ENCODE peak calls at places on chromosomes 7 and 10, in five cellular contexts. One of them, this sample, is unnamed.

GRCh38 chr7:148894596-148894995 is 10.5 kb upstream of the EZH2 start:
- DNase-seq in CD4-positive, alpha-beta T cell: no peak
- DNase-seq in cardiac muscle cell: no peak
- DNase-seq in GM20000: no peak
- DNase-seq in ovary: no peak
- DNase-seq in this sample: no peak

GRCh38 chr7:150417239-150417638 is 33.2 kb upstream of the GIMAP8 start:
- DNase-seq in GM20000: no peak
- DNase-seq in ovary: no peak
- DNase-seq in cardiac muscle cell: no peak
- DNase-seq in CD4-positive, alpha-beta T cell: no peak
- DNase-seq in this sample: no peak

GRCh38 chr10:129756912-129757861 is 206.9 kb downstream of the EBF3 start:
- DNase-seq in GM20000: no peak
- DNase-seq in ovary: peak; percentile 26
- DNase-seq in CD4-positive, alpha-beta T cell: no peak
- DNase-seq in cardiac muscle cell: peak; percentile 28
- DNase-seq in this sample: no peak

GRCh38 chr7:156668130-156668741 is 27.7 kb downstream of the RNF32 start:
- DNase-seq in CD4-positive, alpha-beta T cell: no peak
- DNase-seq in ovary: no peak
- DNase-seq in GM20000: no peak
- DNase-seq in cardiac muscle cell: no peak
- DNase-seq in this sample: no peak

GRCh38 chr7:7738622-7739021 is 20.2 kb upstream of the RPA3 start:
- DNase-seq in ovary: no peak
- DNase-seq in cardiac muscle cell: no peak
- DNase-seq in CD4-positive, alpha-beta T cell: no peak
- DNase-seq in GM20000: no peak
- DNase-seq in this sample: no peak

GRCh38 chr10:73092830-73093229 is 3.8 kb downstream of the P4HA1 start:
- DNase-seq in cardiac muscle cell: no peak
- DNase-seq in GM20000: no peak
- DNase-seq in CD4-positive, alpha-beta T cell: no peak
- DNase-seq in ovary: no peak
- DNase-seq in this sample: no peak

GRCh38 chr10:125151824-125152634 is 8.3 kb downstream of the CTBP2 start:
- DNase-seq in ovary: no peak
- DNase-seq in GM20000: no peak
- DNase-seq in CD4-positive, alpha-beta T cell: no peak
- DNase-seq in cardiac muscle cell: no peak
- DNase-seq in this sample: no peak

GRCh38 chr7:105765846-105766245 is 110.6 kb downstream of the ATXN7L1 start:
- DNase-seq in ovary: no peak
- DNase-seq in CD4-positive, alpha-beta T cell: no peak
- DNase-seq in GM20000: no peak
- DNase-seq in cardiac muscle cell: no peak
- DNase-seq in this sample: no peak

GRCh38 chr7:112571852-112572607 is 91.2 kb downstream of the LSMEM1 start:
- DNase-seq in ovary: no peak
- DNase-seq in cardiac muscle cell: no peak
- DNase-seq in GM20000: no peak
- DNase-seq in CD4-positive, alpha-beta T cell: no peak
- DNase-seq in this sample: no peak
- TF ChIP-seq CTCF in ovary: no peak
- TF ChIP-seq CTCF in cardiac muscle cell: no peak
- TF ChIP-seq CTCF in GM20000: peak; percentile 9
- TF ChIP-seq CTCF in CD4-positive, alpha-beta T cell: no peak
- TF ChIP-seq CTCF in this sample: no peak

GRCh38 chr10:28302012-28302667 is 724 bp downstream of the MPP7 start:
- DNase-seq in GM20000: no peak
- DNase-seq in CD4-positive, alpha-beta T cell: no peak
- DNase-seq in ovary: peak; percentile 69
- DNase-seq in cardiac muscle cell: peak; percentile 43
- DNase-seq in this sample: no peak

GRCh38 chr10:28305551-28305950 is 2.7 kb upstream of the MPP7 start:
- DNase-seq in GM20000: no peak
- DNase-seq in ovary: no peak
- DNase-seq in CD4-positive, alpha-beta T cell: no peak
- DNase-seq in cardiac muscle cell: no peak
- DNase-seq in this sample: no peak

GRCh38 chr10:28304032-28304571 is 1.2 kb upstream of the MPP7 start:
- DNase-seq in GM20000: no peak
- DNase-seq in CD4-positive, alpha-beta T cell: no peak
- DNase-seq in ovary: no peak
- DNase-seq in cardiac muscle cell: no peak
- DNase-seq in this sample: no peak

GRCh38 chr10:28300027-28300426 is 2.8 kb downstream of the MPP7 start:
- DNase-seq in GM20000: no peak
- DNase-seq in CD4-positive, alpha-beta T cell: no peak
- DNase-seq in cardiac muscle cell: no peak
- DNase-seq in ovary: no peak
- DNase-seq in this sample: no peak

GRCh38 chr10:28302668-28303488 is at the start of gene MPP7:
- DNase-seq in CD4-positive, alpha-beta T cell: peak; percentile 93
- DNase-seq in GM20000: peak; percentile 96
- DNase-seq in ovary: peak; percentile 94
- DNase-seq in cardiac muscle cell: peak; percentile 98
- DNase-seq in this sample: peak; percentile 88
- TF ChIP-seq CTCF in CD4-positive, alpha-beta T cell: peak; percentile 71
- TF ChIP-seq CTCF in GM20000: peak; percentile 3
- TF ChIP-seq CTCF in ovary: peak; percentile 36
- TF ChIP-seq CTCF in cardiac muscle cell: peak; percentile 22
- TF ChIP-seq CTCF in this sample: peak; percentile 55

DNA sequence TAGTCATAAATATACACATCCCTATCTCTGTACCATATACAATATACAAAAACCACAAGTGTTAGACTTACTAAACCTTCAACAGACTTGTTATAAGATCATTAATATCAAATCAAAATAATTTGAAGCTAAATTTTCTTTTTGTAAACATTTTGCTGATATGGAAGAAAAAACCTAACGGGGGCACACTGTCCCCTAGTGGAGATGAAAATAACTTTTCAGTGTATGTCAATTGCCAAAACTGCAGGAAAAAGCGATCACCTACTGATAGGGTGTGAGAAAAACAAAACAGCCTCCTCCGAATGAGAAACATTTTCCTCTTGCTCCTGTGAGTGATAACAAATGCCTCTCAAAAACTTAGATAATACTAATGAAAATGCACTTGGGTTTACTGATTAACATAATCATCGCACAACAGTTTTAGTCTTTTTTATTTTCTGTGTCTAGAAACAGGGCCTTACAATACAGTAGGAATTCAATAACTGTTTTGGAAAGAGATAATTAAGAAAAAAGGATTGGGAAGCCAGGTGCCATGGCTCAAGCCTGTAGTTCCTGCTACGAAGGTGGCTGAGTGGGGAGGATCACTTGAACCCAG is 322.7 kb downstream of the CRPPA start:
- DNase-seq in CD4-positive, alpha-beta T cell: no peak
- DNase-seq in GM20000: no peak
- DNase-seq in ovary: no peak
- DNase-seq in cardiac muscle cell: peak; percentile 51
- DNase-seq in this sample: no peak
- TF ChIP-seq CTCF in CD4-positive, alpha-beta T cell: no peak
- TF ChIP-seq CTCF in GM20000: peak; percentile 22
- TF ChIP-seq CTCF in ovary: no peak
- TF ChIP-seq CTCF in cardiac muscle cell: peak; percentile 84
- TF ChIP-seq CTCF in this sample: peak; percentile 66

GRCh38 chr7:26332698-26333097 is 41.0 kb downstream of the SNX10 start:
- DNase-seq in GM20000: no peak
- DNase-seq in cardiac muscle cell: no peak
- DNase-seq in CD4-positive, alpha-beta T cell: no peak
- DNase-seq in ovary: no peak
- DNase-seq in this sample: no peak

GRCh38 chr7:26331789-26332188 is 40.1 kb downstream of the SNX10 start:
- DNase-seq in ovary: no peak
- DNase-seq in cardiac muscle cell: no peak
- DNase-seq in GM20000: no peak
- DNase-seq in CD4-positive, alpha-beta T cell: no peak
- DNase-seq in this sample: no peak

GRCh38 chr7:26329520-26330269 is 38.0 kb downstream of the SNX10 start:
- DNase-seq in cardiac muscle cell: no peak
- DNase-seq in ovary: no peak
- DNase-seq in GM20000: peak; percentile 29
- DNase-seq in CD4-positive, alpha-beta T cell: no peak
- DNase-seq in this sample: no peak

GRCh38 chr7:26326211-26326610 is 34.5 kb downstream of the SNX10 start:
- DNase-seq in GM20000: no peak
- DNase-seq in cardiac muscle cell: no peak
- DNase-seq in CD4-positive, alpha-beta T cell: no peak
- DNase-seq in ovary: no peak
- DNase-seq in this sample: no peak

GRCh38 chr7:26328498-26329390 is 37.1 kb downstream of the SNX10 start:
- DNase-seq in GM20000: no peak
- DNase-seq in cardiac muscle cell: no peak
- DNase-seq in ovary: no peak
- DNase-seq in CD4-positive, alpha-beta T cell: no peak
- DNase-seq in this sample: no peak
- TF ChIP-seq CTCF in GM20000: no peak
- TF ChIP-seq CTCF in cardiac muscle cell: no peak
- TF ChIP-seq CTCF in ovary: no peak
- TF ChIP-seq CTCF in CD4-positive, alpha-beta T cell: no peak
- TF ChIP-seq CTCF in this sample: no peak

GRCh38 chr7:20742913-20743312 is 43.8 kb downstream of the SP8 start:
- DNase-seq in cardiac muscle cell: no peak
- DNase-seq in CD4-positive, alpha-beta T cell: no peak
- DNase-seq in GM20000: no peak
- DNase-seq in ovary: no peak
- DNase-seq in this sample: no peak

GRCh38 chr7:20748853-20749252 is 37.8 kb downstream of the SP8 start:
- DNase-seq in cardiac muscle cell: no peak
- DNase-seq in ovary: no peak
- DNase-seq in CD4-positive, alpha-beta T cell: no peak
- DNase-seq in GM20000: no peak
- DNase-seq in this sample: no peak

GRCh38 chr7:20741801-20742200 is 44.9 kb downstream of the SP8 start:
- DNase-seq in GM20000: no peak
- DNase-seq in ovary: no peak
- DNase-seq in CD4-positive, alpha-beta T cell: no peak
- DNase-seq in cardiac muscle cell: no peak
- DNase-seq in this sample: no peak

GRCh38 chr7:20745716-20746115 is 41.0 kb downstream of the SP8 start:
- DNase-seq in CD4-positive, alpha-beta T cell: no peak
- DNase-seq in cardiac muscle cell: no peak
- DNase-seq in ovary: no peak
- DNase-seq in GM20000: no peak
- DNase-seq in this sample: no peak

DNA sequence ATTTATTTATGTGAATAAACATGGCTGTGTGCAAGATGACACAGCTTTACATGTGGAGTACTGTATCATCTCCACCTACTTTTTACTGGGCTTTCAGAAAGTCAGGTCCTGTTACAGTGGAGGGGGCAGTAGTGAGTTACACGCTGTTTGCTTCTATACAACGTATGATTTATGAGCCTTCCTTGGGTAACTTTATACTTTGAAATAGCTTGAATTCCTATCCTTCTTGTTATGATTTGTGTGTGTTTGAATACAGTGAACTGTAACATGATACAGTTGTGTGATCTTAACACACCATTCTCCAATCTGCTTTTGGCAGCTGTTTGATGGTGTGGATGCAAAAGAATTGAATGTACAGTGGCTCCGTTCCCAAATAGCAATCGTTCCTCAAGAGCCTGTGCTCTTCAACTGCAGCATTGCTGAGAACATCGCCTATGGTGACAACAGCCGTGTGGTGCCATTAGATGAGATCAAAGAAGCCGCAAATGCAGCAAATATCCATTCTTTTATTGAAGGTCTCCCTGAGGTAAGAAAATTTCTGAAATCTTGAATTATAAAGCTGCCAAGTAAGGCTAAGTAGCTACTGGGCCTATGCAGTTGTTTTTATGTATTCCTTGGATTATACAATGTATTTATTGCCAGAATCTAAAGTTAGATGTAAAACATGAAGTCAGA is 41.6 kb downstream of the SP8 start:
- DNase-seq in cardiac muscle cell: no peak
- DNase-seq in CD4-positive, alpha-beta T cell: no peak
- DNase-seq in ovary: no peak
- DNase-seq in GM20000: no peak
- DNase-seq in this sample: no peak
- TF ChIP-seq CTCF in cardiac muscle cell: no peak
- TF ChIP-seq CTCF in CD4-positive, alpha-beta T cell: no peak
- TF ChIP-seq CTCF in ovary: no peak
- TF ChIP-seq CTCF in GM20000: no peak
- TF ChIP-seq CTCF in this sample: no peak

GRCh38 chr7:132789281-132789680 is 213.0 kb upstream of the PLXNA4 start:
- DNase-seq in ovary: no peak
- DNase-seq in cardiac muscle cell: peak; percentile 48
- DNase-seq in GM20000: no peak
- DNase-seq in CD4-positive, alpha-beta T cell: no peak
- DNase-seq in this sample: no peak
- TF ChIP-seq CTCF in ovary: no peak
- TF ChIP-seq CTCF in cardiac muscle cell: peak; percentile 15
- TF ChIP-seq CTCF in GM20000: no peak
- TF ChIP-seq CTCF in CD4-positive, alpha-beta T cell: no peak
- TF ChIP-seq CTCF in this sample: no peak

DNA sequence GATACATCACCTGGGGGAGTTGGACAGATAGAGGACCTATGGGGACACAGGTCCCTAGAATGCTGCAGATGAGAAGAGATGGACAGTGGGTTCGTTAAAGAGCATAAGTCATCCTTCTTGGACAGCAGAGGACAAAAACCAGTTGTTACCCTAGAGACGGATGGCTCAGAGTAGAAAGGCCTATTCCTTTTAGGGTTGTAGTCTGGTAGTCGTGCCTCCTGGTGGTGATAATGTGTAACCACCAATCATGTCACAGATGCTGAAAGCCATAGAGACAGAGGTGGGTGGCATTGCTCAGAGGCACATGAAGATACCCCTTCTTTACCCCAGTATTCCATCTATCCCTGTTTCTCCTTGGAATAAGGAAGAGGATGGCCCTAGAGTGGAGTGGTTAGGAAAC is 554.6 kb downstream of the SORCS1 start:
- DNase-seq in ovary: no peak
- DNase-seq in cardiac muscle cell: peak; percentile 5
- DNase-seq in CD4-positive, alpha-beta T cell: no peak
- DNase-seq in GM20000: no peak
- DNase-seq in this sample: no peak
- TF ChIP-seq CTCF in ovary: no peak
- TF ChIP-seq CTCF in cardiac muscle cell: peak; percentile 22
- TF ChIP-seq CTCF in CD4-positive, alpha-beta T cell: no peak
- TF ChIP-seq CTCF in GM20000: no peak
- TF ChIP-seq CTCF in this sample: peak; percentile 46

DNA sequence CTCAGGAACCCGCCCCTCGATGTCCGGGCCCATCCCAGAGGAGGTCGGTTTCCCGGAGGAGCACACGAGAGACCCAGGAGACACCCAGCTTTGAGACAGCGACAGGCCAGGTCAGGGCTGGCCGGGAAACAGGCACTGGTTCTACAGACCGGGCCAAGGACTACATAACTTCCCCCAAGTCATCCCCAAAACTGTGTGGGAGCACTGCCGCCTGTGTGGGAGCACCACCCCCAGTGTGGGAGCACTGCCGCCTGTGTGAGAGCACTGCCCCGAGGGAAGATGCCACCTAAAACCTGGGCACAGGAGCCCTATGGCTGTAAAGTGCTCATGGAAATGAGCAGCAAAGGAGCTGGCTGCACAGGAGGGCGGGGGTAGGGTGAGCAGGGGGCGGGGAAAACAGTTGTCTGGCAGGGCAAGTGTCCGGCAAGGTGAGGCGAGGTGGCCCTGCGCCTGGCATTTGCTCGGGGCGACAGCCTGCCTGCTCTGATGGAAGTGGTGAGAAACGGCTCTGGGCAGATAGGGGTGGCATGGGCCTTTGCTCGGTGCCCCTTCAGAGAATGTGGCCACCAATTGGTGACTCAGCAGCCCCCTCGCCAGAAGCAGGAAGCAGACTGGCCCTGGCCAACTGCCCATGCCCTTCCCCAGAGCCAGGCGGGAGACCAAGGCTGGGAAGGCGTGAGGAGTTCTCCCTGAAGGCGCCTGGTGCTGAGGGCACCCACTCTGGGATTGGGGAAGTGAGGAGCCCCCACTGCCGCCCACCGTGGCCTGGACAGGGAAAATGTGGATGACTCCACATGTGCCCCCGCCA is 26.2 kb downstream of the PAPOLB start:
- DNase-seq in cardiac muscle cell: no peak
- DNase-seq in GM20000: no peak
- DNase-seq in ovary: no peak
- DNase-seq in CD4-positive, alpha-beta T cell: no peak
- DNase-seq in this sample: no peak
- TF ChIP-seq CTCF in cardiac muscle cell: no peak
- TF ChIP-seq CTCF in GM20000: no peak
- TF ChIP-seq CTCF in ovary: no peak
- TF ChIP-seq CTCF in CD4-positive, alpha-beta T cell: no peak
- TF ChIP-seq CTCF in this sample: no peak

This sample was measured in neural crest cell.